ENCODE peak calls at places on chromosome 10, in ten cellular contexts. P is omental fat pad; Z is GM12865; C is stomach; T is activated T-cell treated with anti-CD3 and anti-CD28 coated beads, Interleukin-2, amount 50 U/mL, for 72 hours; M is anterior cingulate cortex; Q is endothelial cell; Y is fibroblast of mammary gland; L is cardiac fibroblast; V is fibroblast of villous mesenchyme. B is an unnamed sample.
A peak's percentile ranks its signal among the peaks of the same experiment; 100 is the strongest.

GRCh38 chr10:132036887-132037675 is 28.7 kb upstream of the JAKMIP3 start:
- DNase-seq in L (no peak), Z (no peak), Q (no peak), V (no peak), M (no peak), P (no peak), T (peak; percentile 12), Y (no peak), C (no peak), B (peak; percentile 64)

GRCh38 chr10:28810062-28810870 is 132.9 kb downstream of the BAMBI start:
- DNase-seq in Z (no peak), L (no peak), C (no peak), M (no peak), V (peak; percentile 50), Q (no peak), T (no peak), P (no peak), Y (no peak), B (no peak)

GRCh38 chr10:101940916-101941315 is 97.3 kb upstream of the KCNIP2 start:
- DNase-seq in M (no peak), C (no peak), Y (peak; percentile 50), V (no peak), Z (no peak), L (no peak), Q (no peak), T (no peak), P (no peak), B (no peak)

GRCh38 chr10:84900141-84900540 is 571.8 kb downstream of the CCSER2 start:
- DNase-seq in Z (no peak), M (no peak), V (no peak), Y (no peak), T (no peak), P (no peak), C (no peak), Q (no peak), L (no peak), B (no peak)

GRCh38 chr10:31146496-31147219 is 115.0 kb upstream of the ZNF438 start:
- DNase-seq in Q (no peak), P (no peak), Y (peak; percentile 84), M (no peak), V (peak; percentile 84), L (peak; percentile 81), Z (no peak), T (peak; percentile 37), C (no peak), B (no peak)

GRCh38 chr10:119412831-119413737 is 129.4 kb downstream of the RGS10 start:
- DNase-seq in C (no peak), Y (peak; percentile 73), P (no peak), V (peak; percentile 92), Q (no peak), Z (no peak), L (peak; percentile 47), M (no peak), T (no peak), B (no peak)

GRCh38 chr10:42953684-42954674 is 122.9 kb upstream of the RET start:
- DNase-seq in Z (no peak), C (peak; percentile 10), Y (no peak), P (peak; percentile 8), V (no peak), Q (peak; percentile 1), M (no peak), L (no peak), T (no peak), B (no peak)

GRCh38 chr10:33781666-33782395 is 447.4 kb upstream of the NRP1 start:
- DNase-seq in M (no peak), C (no peak), Z (no peak), Y (no peak), V (no peak), L (peak; percentile 20), Q (no peak), T (no peak), P (no peak), B (no peak)

GRCh38 chr10:91296471-91296870 is 76.0 kb downstream of the PCGF5 start:
- DNase-seq in Q (no peak), P (no peak), Z (peak; percentile 30), L (peak; percentile 50), C (no peak), V (peak; percentile 28), M (no peak), T (no peak), Y (peak; percentile 52), B (peak; percentile 36)

GRCh38 chr10:62681211-62681940 is 123.1 kb upstream of the ADO start:
- DNase-seq in V (no peak), Y (peak; percentile 18), L (no peak), C (peak; percentile 29), Q (no peak), M (no peak), Z (peak; percentile 96), P (no peak), T (peak; percentile 86), B (no peak)

GRCh38 chr10:86661161-86662025 is 6.9 kb upstream of the LDB3 start:
- DNase-seq in Z (no peak), P (no peak), C (peak; percentile 42), L (peak; percentile 72), M (no peak), T (no peak), Q (no peak), Y (no peak), V (no peak), B (peak; percentile 16)

GRCh38 chr10:124999433-125000365 is 57.8 kb downstream of the ZRANB1 start:
- DNase-seq in Q (no peak), Y (peak; percentile 61), Z (no peak), P (no peak), V (peak; percentile 72), M (peak; percentile 57), L (peak; percentile 88), T (no peak), C (peak; percentile 25), B (no peak)

GRCh38 chr10:97081621-97082235 is 104.0 kb downstream of the SLIT1 start:
- DNase-seq in L (peak; percentile 67), T (peak; percentile 75), M (no peak), P (no peak), C (peak; percentile 47), Z (peak; percentile 78), Y (peak; percentile 55), Q (peak; percentile 83), V (peak; percentile 63), B (peak; percentile 84)

GRCh38 chr10:110946496-110946895 is 27.1 kb downstream of the SHOC2 start:
- DNase-seq in P (no peak), C (no peak), M (no peak), Y (no peak), Z (no peak), L (no peak), V (no peak), Q (no peak), T (no peak), B (no peak)

GRCh38 chr10:128210215-128211063 is 84.2 kb upstream of the MKI67 start:
- DNase-seq in P (no peak), T (peak; percentile 88), Z (peak; percentile 41), C (peak; percentile 78), M (no peak), V (peak; percentile 24), L (peak; percentile 48), Y (peak; percentile 14), Q (peak; percentile 85), B (peak; percentile 75)

GRCh38 chr10:3132036-3133025 is 40.3 kb downstream of the PITRM1 start:
- DNase-seq in L (no peak), C (no peak), Q (no peak), Y (peak; percentile 46), T (no peak), V (peak; percentile 9), Z (no peak), M (no peak), P (no peak), B (no peak)

GRCh38 chr10:97762816-97763215 is 9.0 kb downstream of the SFRP5 start:
- DNase-seq in Y (no peak), P (no peak), C (no peak), Q (no peak), L (peak; percentile 47), M (no peak), Z (no peak), T (no peak), V (no peak), B (no peak)

GRCh38 chr10:28954211-28954610 is 276.9 kb downstream of the BAMBI start:
- DNase-seq in Z (no peak), T (no peak), V (no peak), L (peak; percentile 32), P (no peak), Y (no peak), M (no peak), C (no peak), Q (no peak), B (no peak)

GRCh38 chr10:12499066-12499465 is 149.7 kb downstream of the CAMK1D start:
- DNase-seq in L (no peak), Z (no peak), V (no peak), M (no peak), Q (no peak), Y (no peak), P (no peak), T (no peak), C (no peak), B (no peak)

GRCh38 chr10:74824184-74825032 is 2.0 kb upstream of the KAT6B start:
- DNase-seq in Y (no peak), P (no peak), C (no peak), M (no peak), Z (peak; percentile 66), T (peak; percentile 41), Q (peak; percentile 10), V (no peak), L (peak; percentile 24), B (no peak)

GRCh38 chr10:7956508-7956907 is 98.0 kb upstream of the GATA3 start:
- DNase-seq in Q (no peak), L (peak; percentile 81), C (no peak), M (no peak), Z (peak; percentile 43), P (no peak), Y (peak; percentile 81), T (no peak), V (peak; percentile 77), B (no peak)

GRCh38 chr10:127243490-127244272 is 47.3 kb upstream of the INSYN2A start:
- DNase-seq in M (no peak), Y (peak; percentile 36), V (peak; percentile 49), P (no peak), Q (peak; percentile 78), T (peak; percentile 23), C (peak; percentile 34), L (peak; percentile 40), Z (no peak), B (peak; percentile 13)

GRCh38 chr10:110208614-110209398 is 1.4 kb downstream of the MXI1 start:
- DNase-seq in V (peak; percentile 46), P (no peak), M (peak; percentile 37), Z (peak; percentile 46), Y (peak; percentile 57), L (peak; percentile 48), T (peak; percentile 38), C (peak; percentile 30), Q (no peak), B (peak; percentile 19)

GRCh38 chr10:129774736-129775401 is 189.2 kb downstream of the EBF3 start:
- DNase-seq in M (no peak), L (no peak), Z (no peak), Y (no peak), V (no peak), P (no peak), Q (no peak), T (no peak), C (peak; percentile 15), B (no peak)

GRCh38 chr10:70315276-70315675 is 31.5 kb upstream of the NPFFR1 start:
- DNase-seq in M (no peak), L (no peak), P (no peak), C (no peak), V (no peak), Z (no peak), T (no peak), Y (no peak), Q (no peak), B (no peak)

GRCh38 chr10:20957744-20958143 is 60.6 kb upstream of the NEBL start:
- DNase-seq in Y (peak; percentile 19), M (no peak), T (no peak), P (no peak), Q (no peak), L (no peak), C (no peak), V (no peak), Z (no peak), B (no peak)

GRCh38 chr10:44253769-44254462 is 131.0 kb downstream of the CXCL12 start:
- DNase-seq in V (peak; percentile 84), M (no peak), L (peak; percentile 92), P (no peak), Q (no peak), Z (no peak), T (no peak), Y (peak; percentile 93), C (no peak), B (no peak)

GRCh38 chr10:94429049-94429707 is 26.8 kb downstream of the TBC1D12 start:
- DNase-seq in T (no peak), Z (no peak), L (peak; percentile 31), M (no peak), P (no peak), C (no peak), Q (no peak), V (no peak), Y (peak; percentile 46), B (no peak)

B was measured in T47D.